ENCODE peak calls at places on chromosomes 7 and 10, in four cellular contexts. G is HFF-Myc, T is WERI-Rb-1, P is astrocyte of the spinal cord. Q is an unnamed sample.
A peak's percentile ranks its signal among the peaks of the same experiment; 100 is the strongest.

GRCh38 chr7:129199406-129199805 is 11.0 kb downstream of the SMO start:
- DNase-seq in P (no peak), T (no peak), G (no peak), Q (no peak)

GRCh38 chr7:140607441-140607989 is 33.1 kb downstream of the DENND2A start:
- DNase-seq in G (no peak), P (peak; percentile 92), T (no peak), Q (peak; percentile 87)

GRCh38 chr7:24854866-24855265 is 97.6 kb upstream of the GSDME start:
- DNase-seq in P (no peak), G (no peak), T (no peak), Q (no peak)

GRCh38 chr10:4074559-4075407 is 289.8 kb upstream of the KLF6 start:
- DNase-seq in G (no peak), T (no peak), P (peak; percentile 45), Q (no peak)

GRCh38 chr7:125149151-125149550 is 219.5 kb upstream of the POT1 start:
- DNase-seq in G (no peak), P (peak; percentile 48), T (no peak), Q (peak; percentile 27)

GRCh38 chr7:44608916-44609648 is 2.7 kb downstream of the OGDH start:
- DNase-seq in G (no peak), P (no peak), T (no peak), Q (no peak)

GRCh38 chr7:74598558-74598957 is 59.0 kb upstream of the GTF2I start:
- DNase-seq in G (peak; percentile 30), P (peak; percentile 67), T (no peak), Q (no peak)

GRCh38 chr10:22823109-22823508 is 104.7 kb upstream of the ARMC3 start:
- DNase-seq in T (no peak), P (peak; percentile 84), G (peak; percentile 79), Q (peak; percentile 63)

GRCh38 chr10:4246881-4247358 is 461.9 kb upstream of the KLF6 start:
- DNase-seq in T (no peak), G (peak; percentile 66), P (peak; percentile 97), Q (peak; percentile 83)

GRCh38 chr10:24951201-24952145 is 933 bp downstream of the PRTFDC1 start:
- DNase-seq in G (no peak), P (no peak), T (peak; percentile 23), Q (no peak)

GRCh38 chr10:78248651-78249464 is 215.2 kb downstream of the RPS24 start:
- DNase-seq in T (no peak), P (peak; percentile 87), G (no peak), Q (peak; percentile 96)

GRCh38 chr7:142954680-142955268 is 7.4 kb downstream of the KEL start:
- DNase-seq in P (no peak), G (no peak), T (no peak), Q (no peak)

GRCh38 chr10:14645239-14645960 is 129.3 kb downstream of the FAM107B start:
- DNase-seq in P (no peak), T (no peak), G (no peak), Q (no peak)

GRCh38 chr7:37408885-37409248 is 39.8 kb downstream of the ELMO1 start:
- DNase-seq in T (no peak), P (no peak), G (no peak), Q (no peak)

GRCh38 chr7:129801882-129802281 is 150.9 kb downstream of the UBE2H start:
- DNase-seq in G (no peak), P (no peak), T (no peak), Q (no peak)

GRCh38 chr7:154424370-154424769 is 372.2 kb downstream of the DPP6 start:
- DNase-seq in G (no peak), T (peak; percentile 75), P (no peak), Q (no peak)

GRCh38 chr10:70118196-70118595 is 14.4 kb downstream of the AIFM2 start:
- DNase-seq in P (no peak), G (no peak), T (no peak), Q (no peak)

GRCh38 chr7:132819648-132820047 is 243.4 kb upstream of the PLXNA4 start:
- DNase-seq in G (no peak), T (no peak), P (no peak), Q (no peak)

DNA sequence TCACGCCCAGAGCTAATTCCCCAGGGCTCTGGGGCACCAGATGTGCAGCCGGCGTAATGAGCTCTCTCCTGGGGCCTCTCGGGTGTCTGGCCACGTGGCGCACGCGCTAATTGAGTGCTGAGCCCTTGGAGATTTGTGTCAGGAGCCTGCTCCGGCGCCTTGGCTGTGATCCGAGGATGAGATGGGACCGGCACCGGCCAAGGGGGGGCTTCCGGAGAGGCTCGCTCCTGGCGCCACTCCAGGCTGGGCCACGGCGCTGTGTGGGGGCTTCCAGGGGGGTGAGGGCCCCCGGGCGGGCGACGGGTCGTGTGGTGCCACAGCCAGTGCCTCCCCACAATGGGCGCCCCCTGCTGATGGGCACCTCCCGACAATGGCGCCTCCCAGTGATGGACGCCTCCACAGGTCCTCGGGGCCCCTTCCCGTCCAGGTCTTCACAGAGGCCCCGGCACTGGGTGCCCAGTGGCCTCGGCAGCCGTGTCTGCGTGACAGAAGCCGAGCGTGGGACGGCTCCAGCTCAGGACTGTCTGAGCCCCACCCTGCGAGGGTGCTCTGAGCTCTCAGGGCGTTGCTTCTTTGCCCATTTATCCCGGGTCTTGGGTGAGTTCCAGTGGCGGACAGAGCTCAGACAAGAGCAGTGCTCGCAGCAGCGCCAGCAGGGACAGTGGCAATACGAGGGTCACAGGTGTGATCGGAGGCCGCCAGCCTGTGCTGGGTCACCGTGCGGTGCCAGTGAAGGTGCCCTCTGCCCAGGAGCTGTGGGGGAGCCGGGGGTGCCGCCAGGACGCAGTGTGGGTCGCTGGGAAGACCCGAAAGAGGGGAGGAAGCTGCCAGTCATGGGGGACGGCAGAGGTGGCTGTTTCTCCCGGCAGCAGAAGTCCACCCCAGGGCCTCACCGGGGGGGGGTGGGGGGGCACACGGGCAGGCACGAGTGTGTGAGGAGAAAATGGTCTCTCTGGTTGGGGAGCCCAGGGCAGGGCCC is 8.2 kb upstream of the NKX6-2 start:
- DNase-seq in P (no peak), T (peak; percentile 90), G (no peak), Q (no peak)
- TF ChIP-seq CTCF in P (no peak), T (peak; percentile 57), G (no peak), Q (no peak)

GRCh38 chr10:105973912-105974311 is 1190.6 kb downstream of the SORCS1 start:
- DNase-seq in P (no peak), G (no peak), T (no peak), Q (no peak)

GRCh38 chr10:105971460-105971859 is 1193.0 kb downstream of the SORCS1 start:
- DNase-seq in T (no peak), P (no peak), G (no peak), Q (no peak)

GRCh38 chr10:105973252-105973877 is 1191.1 kb downstream of the SORCS1 start:
- DNase-seq in G (no peak), T (no peak), P (no peak), Q (no peak)

GRCh38 chr10:105969884-105970377 is 1194.6 kb downstream of the SORCS1 start:
- DNase-seq in T (no peak), P (no peak), G (no peak), Q (no peak)

DNA sequence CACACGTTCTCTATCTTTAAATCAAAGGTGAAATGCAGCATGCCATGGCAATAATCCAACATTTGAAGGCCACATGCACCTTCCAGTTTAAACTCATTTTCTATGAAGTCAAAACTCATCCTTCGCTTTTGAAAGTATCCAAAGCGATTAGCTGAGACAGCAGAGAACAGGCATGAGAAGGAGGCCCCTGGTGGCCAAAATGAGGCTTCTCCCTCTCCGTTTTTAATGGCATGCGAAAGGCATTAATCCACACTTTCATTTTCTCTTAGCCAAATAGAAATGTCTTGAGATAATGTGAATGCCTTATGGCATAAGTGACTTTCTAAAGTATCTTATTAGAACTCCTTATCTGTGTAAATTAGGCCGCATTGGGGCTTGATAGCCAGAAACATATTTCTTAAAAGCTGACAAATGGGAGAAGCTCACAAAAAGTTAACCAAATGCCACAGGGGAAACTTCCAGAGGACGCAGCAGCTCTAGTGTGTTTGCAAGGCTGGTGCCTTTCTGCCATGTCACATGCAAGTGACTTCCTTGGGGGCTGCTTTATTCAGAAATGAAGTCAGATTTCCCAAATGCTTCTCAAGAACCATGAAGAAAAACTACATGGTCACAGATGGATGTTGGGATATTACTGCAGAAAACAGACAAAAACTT is 1189.6 kb downstream of the SORCS1 start:
- DNase-seq in P (peak; percentile 37), T (peak; percentile 13), G (no peak), Q (peak; percentile 2)
- H3K4me3 ChIP-seq in P (peak overlapping the region; percentile 22), T (no peak overlapping the region), G (no peak overlapping the region), Q (no peak overlapping the region)

DNA sequence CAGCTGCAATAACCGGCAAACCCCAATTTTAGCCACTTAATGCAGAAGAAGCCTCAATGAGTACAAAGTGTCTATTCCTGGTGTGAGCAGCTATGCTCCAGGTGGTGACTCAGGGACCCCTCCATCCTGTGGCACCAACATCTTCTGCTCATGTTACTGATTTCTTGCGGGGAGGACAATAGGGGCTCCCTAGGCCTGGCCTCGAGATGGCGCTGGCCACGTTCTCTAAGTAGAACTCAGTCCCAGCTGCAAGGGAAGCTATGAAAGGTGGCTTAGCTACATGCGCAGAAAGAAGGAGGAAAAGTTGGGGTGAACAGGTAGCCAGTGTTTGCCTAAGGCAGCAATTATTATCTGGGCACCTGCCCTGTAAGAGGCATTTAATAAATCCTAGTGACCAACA is 6.6 kb downstream of the GJD4 start:
- DNase-seq in T (peak; percentile 38), G (no peak), P (no peak), Q (no peak)
- TF ChIP-seq CTCF in T (peak; percentile 52), G (peak; percentile 22), P (no peak), Q (no peak)

GRCh38 chr10:127976701-127977367 is 69.9 kb downstream of the PTPRE start:
- DNase-seq in G (no peak), T (no peak), P (no peak), Q (no peak)
- H3K4me3 ChIP-seq in G (no peak overlapping the region), T (no peak overlapping the region), P (no peak overlapping the region), Q (no peak overlapping the region)

DNA sequence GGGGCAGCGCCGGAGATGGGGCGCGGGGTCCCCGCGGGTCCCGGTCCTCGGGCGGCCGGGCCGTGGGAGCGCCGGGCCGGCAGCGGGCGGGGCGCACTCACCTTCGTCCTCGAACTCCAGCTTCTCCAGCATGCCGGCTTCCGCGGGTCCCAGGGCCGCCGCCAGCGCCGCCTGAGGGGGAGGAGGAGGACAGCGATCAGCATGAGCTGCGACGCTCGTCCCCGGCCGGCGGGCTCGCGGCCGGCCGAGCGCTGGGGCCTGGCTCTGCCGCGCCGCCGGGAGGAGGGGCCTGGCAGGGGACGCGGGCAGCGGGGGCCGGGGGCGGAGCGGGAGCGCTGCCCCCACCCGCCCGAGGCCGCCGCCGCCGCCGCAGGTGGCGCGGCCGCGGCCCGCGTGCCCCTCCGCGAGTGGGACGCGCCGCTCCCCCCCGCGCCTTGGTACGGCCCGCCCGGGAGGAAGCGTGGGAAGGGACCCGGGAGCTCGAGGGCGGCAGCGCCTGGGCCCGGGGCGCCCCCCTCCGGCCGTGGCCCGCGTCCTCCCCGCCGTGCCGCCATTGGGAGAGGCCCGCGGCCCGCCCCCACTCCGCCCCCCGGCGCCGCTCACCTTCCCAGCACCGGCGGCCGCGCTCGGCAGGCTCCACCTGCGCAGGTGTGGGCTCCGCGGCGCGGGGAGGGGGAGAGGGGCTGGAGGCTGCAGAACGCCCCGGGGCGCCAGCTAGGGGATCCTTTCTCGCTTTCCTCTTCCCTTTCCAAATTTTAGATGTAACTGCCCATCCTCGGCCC is 112.5 kb upstream of the RHEB start:
- DNase-seq in T (peak; percentile 78), G (no peak), P (peak; percentile 75), Q (no peak)
- TF ChIP-seq CTCF in T (peak; percentile 42), G (peak; percentile 7), P (peak; percentile 18), Q (no peak)

GRCh38 chr7:114956702-114957101 is 34.8 kb downstream of the MDFIC start:
- DNase-seq in T (no peak), P (no peak), G (no peak), Q (no peak)

GRCh38 chr7:114957434-114957833 is 35.5 kb downstream of the MDFIC start:
- DNase-seq in P (no peak), T (no peak), G (no peak), Q (no peak)

DNA sequence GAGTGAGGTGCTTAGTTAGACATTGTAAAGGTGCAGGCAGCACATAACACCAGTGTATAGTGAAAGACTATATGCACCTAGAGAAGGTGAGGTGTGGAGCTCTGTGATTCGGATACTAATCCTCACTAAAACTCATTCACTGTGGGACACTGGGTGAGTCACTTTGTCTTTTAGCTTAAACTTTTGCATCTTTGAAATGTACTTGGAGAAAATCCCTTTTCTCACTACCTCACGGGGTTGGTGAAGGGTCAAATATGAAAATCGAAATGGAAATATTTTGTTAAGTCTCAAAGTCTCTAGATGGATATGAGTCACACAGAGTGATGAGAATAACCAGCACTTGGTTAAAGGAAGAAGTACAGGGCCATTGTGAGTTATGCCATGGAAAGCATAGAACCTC is 38.0 kb downstream of the MDFIC start:
- DNase-seq in T (no peak), P (peak; percentile 72), G (no peak), Q (no peak)
- H3K4me3 ChIP-seq in T (no peak overlapping the region), P (no peak overlapping the region), G (no peak overlapping the region), Q (no peak overlapping the region)